ENCODE peak calls at places on chromosome 5, in seven cellular contexts. V is left ventricle myocardium inferior, L is chondrocyte, O is choroid plexus epithelial cell, N is fibroblast of mammary gland, D is cardiac muscle cell, I is upper lobe of right lung. E is an unnamed sample.

GRCh38 chr5:159022178-159022556 is 77.5 kb downstream of the EBF1 start:
- DNase-seq in V (peak), L (no peak), O (peak), N (peak), D (peak), I (no peak), E (peak)

GRCh38 chr5:154311362-154311761 is 120.8 kb downstream of the GALNT10 start:
- DNase-seq in V (no peak), L (no peak), O (peak), N (no peak), D (peak), I (no peak), E (no peak)

GRCh38 chr5:153523831-153524230 is 33.4 kb downstream of the GRIA1 start:
- DNase-seq in V (peak), L (no peak), O (peak), N (peak), D (peak), I (no peak), E (no peak)

GRCh38 chr5:172453206-172453985 is 929 bp downstream of the SH3PXD2B start:
- DNase-seq in V (no peak), L (no peak), O (peak), N (peak), D (peak), I (peak), E (no peak)

GRCh38 chr5:1719860-1720259 is 79.8 kb downstream of the MRPL36 start:
- DNase-seq in V (no peak), L (no peak), O (no peak), N (no peak), D (no peak), I (peak), E (no peak)

GRCh38 chr5:41445937-41446563 is 64.4 kb downstream of the PLCXD3 start:
- DNase-seq in V (no peak), L (no peak), O (peak), N (peak), D (peak), I (no peak), E (no peak)

GRCh38 chr5:36669015-36669651 is 62.7 kb downstream of the SLC1A3 start:
- DNase-seq in V (no peak), L (no peak), O (no peak), N (no peak), D (peak), I (no peak), E (no peak)

GRCh38 chr5:55601209-55601618 is 66.5 kb upstream of the PLPP1 start:
- DNase-seq in V (peak), L (no peak), O (peak), N (peak), D (peak), I (peak), E (peak)

GRCh38 chr5:122142480-122142879 is 13.1 kb downstream of the ZNF474 start:
- DNase-seq in V (no peak), L (no peak), O (peak), N (peak), D (no peak), I (no peak), E (no peak)

GRCh38 chr5:137888875-137889759 is at the start of gene PKD2L2:
- DNase-seq in V (peak), L (no peak), O (peak), N (peak), D (peak), I (peak), E (peak)

GRCh38 chr5:152864447-152864846 is 459.4 kb upstream of the NMUR2 start:
- DNase-seq in V (no peak), L (no peak), O (no peak), N (no peak), D (peak), I (no peak), E (no peak)

GRCh38 chr5:387491-388265 is 55.3 kb upstream of the EXOC3 start:
- DNase-seq in V (no peak), L (peak), O (no peak), N (no peak), D (no peak), I (peak), E (peak)

GRCh38 chr5:3590253-3590966 is 5.2 kb upstream of the IRX1 start:
- DNase-seq in V (no peak), L (no peak), O (no peak), N (no peak), D (no peak), I (no peak), E (no peak)

GRCh38 chr5:22293147-22293546 is 560.0 kb downstream of the CDH12 start:
- DNase-seq in V (no peak), L (no peak), O (no peak), N (no peak), D (no peak), I (no peak), E (no peak)

GRCh38 chr5:171152382-171152781 is 156.7 kb upstream of the TLX3 start:
- DNase-seq in V (no peak), L (no peak), O (peak), N (peak), D (peak), I (no peak), E (no peak)

GRCh38 chr5:337565-338130 is 16.1 kb downstream of the AHRR start:
- DNase-seq in V (no peak), L (no peak), O (peak), N (no peak), D (peak), I (no peak), E (peak)

GRCh38 chr5:74130141-74130897 is 504.3 kb downstream of the ARHGEF28 start:
- DNase-seq in V (no peak), L (no peak), O (no peak), N (no peak), D (no peak), I (no peak), E (no peak)

GRCh38 chr5:107968465-107968864 is 297.7 kb upstream of the EFNA5 start:
- DNase-seq in V (no peak), L (no peak), O (no peak), N (peak), D (no peak), I (no peak), E (no peak)

GRCh38 chr5:170753311-170753710 is 30.2 kb upstream of the GABRP start:
- DNase-seq in V (no peak), L (no peak), O (no peak), N (no peak), D (no peak), I (no peak), E (no peak)

GRCh38 chr5:168270446-168270845 is 21.0 kb upstream of the WWC1 start:
- DNase-seq in V (no peak), L (no peak), O (peak), N (no peak), D (peak), I (no peak), E (no peak)

GRCh38 chr5:136364307-136364706 is 1.0 kb downstream of the TRPC7 start:
- DNase-seq in V (no peak), L (no peak), O (peak), N (peak), D (no peak), I (no peak), E (no peak)

GRCh38 chr5:131252824-131253171 is 11.1 kb upstream of the CDC42SE2 start:
- DNase-seq in V (peak), L (no peak), O (no peak), N (no peak), D (peak), I (peak), E (no peak)

GRCh38 chr5:75152861-75153260 is 83.8 kb downstream of the ANKRD31 start:
- DNase-seq in V (no peak), L (no peak), O (peak), N (peak), D (peak), I (no peak), E (no peak)

GRCh38 chr5:159987031-159987674 is 21.8 kb upstream of the TTC1 start:
- DNase-seq in V (peak), L (no peak), O (peak), N (peak), D (peak), I (peak), E (peak)

GRCh38 chr5:65478336-65478735 is 3.4 kb downstream of the ADAMTS6 start:
- DNase-seq in V (no peak), L (no peak), O (peak), N (no peak), D (no peak), I (no peak), E (no peak)

GRCh38 chr5:87899109-87900100 is 369.2 kb downstream of the TMEM161B start:
- DNase-seq in V (peak), L (no peak), O (peak), N (peak), D (no peak), I (no peak), E (no peak)

GRCh38 chr5:149110406-149110805 is 30.9 kb upstream of the ABLIM3 start:
- DNase-seq in V (no peak), L (no peak), O (peak), N (no peak), D (no peak), I (no peak), E (no peak)

GRCh38 chr5:149118463-149118862 is 22.8 kb upstream of the ABLIM3 start:
- DNase-seq in V (no peak), L (no peak), O (no peak), N (no peak), D (no peak), I (no peak), E (no peak)

GRCh38 chr5:149117970-149118369 is 23.3 kb upstream of the ABLIM3 start:
- DNase-seq in V (no peak), L (no peak), O (no peak), N (no peak), D (no peak), I (no peak), E (no peak)

GRCh38 chr5:149113669-149114068 is 27.6 kb upstream of the ABLIM3 start:
- DNase-seq in V (no peak), L (no peak), O (peak), N (peak), D (peak), I (no peak), E (no peak)

DNA sequence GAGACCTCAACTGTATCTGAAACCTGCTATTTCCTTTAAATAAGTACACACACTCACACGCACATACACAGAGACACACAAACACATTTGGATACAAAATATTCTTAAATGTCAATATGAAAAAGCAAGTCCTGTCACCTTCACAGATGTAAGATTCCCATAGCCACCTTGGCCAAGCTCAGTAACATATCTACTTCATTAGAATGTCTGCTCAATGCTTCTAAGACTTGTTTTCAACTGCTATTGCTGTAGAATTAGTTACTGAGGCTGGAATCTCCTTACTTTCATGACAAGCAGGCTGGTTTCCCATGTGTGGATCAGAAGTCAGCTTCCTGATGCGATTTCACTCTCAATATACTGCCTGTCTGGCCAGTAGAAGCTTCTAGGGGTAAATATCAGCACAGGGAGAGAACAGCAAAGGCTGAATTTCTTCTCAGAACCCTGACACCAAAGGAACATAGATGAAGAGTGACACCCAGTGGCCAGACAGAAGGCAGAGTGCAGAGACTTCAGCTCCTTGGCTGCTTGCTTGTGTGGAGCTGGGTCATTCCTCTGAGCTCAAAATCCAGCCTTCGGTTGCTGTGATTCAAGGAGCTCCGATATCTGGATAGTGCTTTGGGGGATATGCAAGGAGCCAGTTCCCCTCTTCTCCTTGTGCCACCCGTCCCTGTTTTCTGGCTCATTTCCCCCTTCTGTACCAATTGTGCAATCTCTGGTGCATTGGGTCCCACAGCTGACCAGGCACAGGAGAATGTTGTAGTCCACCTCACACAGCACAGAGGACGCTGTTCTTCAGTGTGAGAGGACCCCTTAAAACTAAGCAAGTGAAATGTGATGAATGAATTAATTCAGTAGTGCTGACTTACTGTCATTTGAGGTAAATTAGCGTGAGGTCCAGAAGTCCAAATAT is 26.6 kb upstream of the ABLIM3 start:
- DNase-seq in V (peak), L (no peak), O (peak), N (peak), D (peak), I (no peak), E (no peak)
- TF ChIP-seq CTCF in V (peak), L (peak), O (peak), N (peak), D (peak), I (peak), E (peak)

GRCh38 chr5:177555665-177556064 is 1.3 kb upstream of the FAM193B start:
- DNase-seq in V (no peak), L (no peak), O (no peak), N (no peak), D (no peak), I (no peak), E (no peak)

GRCh38 chr5:177552839-177553455 is 1.4 kb downstream of the FAM193B start:
- DNase-seq in V (no peak), L (no peak), O (peak), N (peak), D (peak), I (no peak), E (no peak)

GRCh38 chr5:177553671-177554429 is 513 bp downstream of the FAM193B start:
- DNase-seq in V (peak), L (no peak), O (no peak), N (no peak), D (peak), I (peak), E (no peak)

GRCh38 chr5:177555228-177555627 is 865 bp upstream of the FAM193B start:
- DNase-seq in V (no peak), L (no peak), O (no peak), N (no peak), D (no peak), I (no peak), E (no peak)

GRCh38 chr5:177554474-177555111 is at the start of gene FAM193B:
- DNase-seq in V (peak), L (peak), O (peak), N (peak), D (peak), I (peak), E (peak)
- TF ChIP-seq CTCF in V (peak), L (peak), O (peak), N (peak), D (peak), I (peak), E (peak)

GRCh38 chr5:140106805-140107311 is 7.1 kb upstream of the PURA start:
- DNase-seq in V (no peak), L (no peak), O (no peak), N (no peak), D (no peak), I (no peak), E (no peak)

GRCh38 chr5:140104100-140104499 is 9.8 kb upstream of the PURA start:
- DNase-seq in V (no peak), L (no peak), O (no peak), N (no peak), D (no peak), I (no peak), E (no peak)

GRCh38 chr5:140106101-140106500 is 7.8 kb upstream of the PURA start:
- DNase-seq in V (no peak), L (no peak), O (no peak), N (no peak), D (no peak), I (no peak), E (no peak)

GRCh38 chr5:140103154-140103553 is 10.8 kb upstream of the PURA start:
- DNase-seq in V (no peak), L (no peak), O (no peak), N (no peak), D (no peak), I (no peak), E (no peak)

DNA sequence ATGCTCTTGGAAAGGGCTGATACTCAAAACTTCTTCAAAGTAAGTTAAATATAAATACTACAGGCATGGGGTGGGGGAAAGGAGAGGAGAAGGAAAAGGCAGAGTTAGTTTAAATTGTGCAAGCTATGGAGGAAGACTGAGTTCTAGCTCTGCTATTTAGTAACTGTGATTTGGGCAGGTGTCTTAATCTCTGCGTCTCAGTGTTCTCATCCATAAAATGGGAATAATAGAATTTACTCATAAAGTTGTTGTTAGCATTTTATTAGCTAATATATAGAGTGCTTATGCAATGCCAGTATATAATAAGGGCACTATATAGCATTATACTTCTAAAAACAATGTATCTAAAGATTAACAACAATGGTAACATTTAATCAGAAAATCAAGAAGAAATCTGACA is 12.7 kb upstream of the PURA start:
- DNase-seq in V (no peak), L (no peak), O (no peak), N (no peak), D (no peak), I (no peak), E (no peak)
- TF ChIP-seq CTCF in V (no peak), L (no peak), O (no peak), N (no peak), D (no peak), I (no peak), E (no peak)

DNA sequence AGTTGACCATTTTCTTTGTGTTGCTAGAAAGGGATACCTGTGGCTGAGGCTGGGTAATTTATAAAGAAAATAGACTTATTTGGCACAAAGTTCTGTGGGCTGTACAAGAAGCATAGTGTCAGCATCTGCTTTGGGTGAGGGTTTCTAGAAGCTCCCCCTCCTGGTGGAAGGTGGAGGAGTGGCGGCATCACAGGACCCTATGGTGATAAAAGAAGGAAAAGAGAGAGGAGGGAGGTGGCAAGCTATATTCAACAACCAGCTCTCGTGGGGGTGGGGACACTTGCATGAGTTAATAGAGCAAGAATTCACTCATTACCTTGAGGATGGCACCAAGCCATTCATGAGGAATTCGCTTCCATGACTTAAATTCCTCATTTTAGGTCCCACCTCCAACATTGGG is 2041.4 kb upstream of the CDH9 start:
- DNase-seq in V (no peak), L (no peak), O (no peak), N (no peak), D (no peak), I (no peak), E (no peak)
- TF ChIP-seq CTCF in V (no peak), L (peak), O (no peak), N (no peak), D (no peak), I (no peak), E (no peak)

DNA sequence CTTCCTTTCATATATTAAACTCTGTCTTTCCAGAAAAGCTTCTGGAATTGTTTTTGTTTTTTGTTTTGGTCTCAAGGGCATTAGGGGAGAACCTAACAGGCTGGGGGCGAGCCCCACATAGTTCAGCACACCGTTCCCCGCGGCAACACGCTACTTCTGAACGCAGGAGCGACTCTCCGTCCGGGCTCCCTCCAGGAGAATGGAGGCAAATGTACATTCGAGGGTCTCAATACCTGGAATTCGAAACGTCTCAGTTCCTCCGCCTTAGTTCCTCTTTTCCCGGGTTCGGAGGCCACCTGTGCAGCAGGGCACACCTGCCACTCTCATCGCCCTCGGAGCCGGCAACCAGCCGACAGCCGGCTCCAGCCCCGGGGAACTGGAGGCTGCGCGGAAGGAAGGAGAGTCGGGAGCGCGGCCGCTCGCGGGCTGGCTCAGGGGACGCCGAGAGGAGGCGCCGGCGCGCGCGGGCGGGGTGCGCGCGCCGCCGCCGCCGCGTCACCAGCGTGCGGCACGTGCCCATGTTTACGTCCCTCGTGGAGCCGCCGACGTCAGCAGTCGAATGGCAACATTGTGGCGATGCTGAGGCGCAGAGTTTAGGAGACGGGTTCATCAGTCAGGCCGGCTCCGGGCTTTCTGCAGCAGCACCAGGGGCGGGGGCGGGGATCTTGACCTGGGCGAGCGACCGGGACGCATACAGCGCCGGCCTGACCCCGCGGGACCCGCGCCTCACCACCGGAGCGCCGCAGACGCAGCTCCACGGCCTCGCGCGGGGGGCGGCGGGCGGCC is at the start of gene JMY:
- DNase-seq in V (peak), L (peak), O (peak), N (peak), D (peak), I (peak), E (peak)
- TF ChIP-seq CTCF in V (peak), L (peak), O (no peak), N (no peak), D (peak), I (no peak), E (peak)

DNA sequence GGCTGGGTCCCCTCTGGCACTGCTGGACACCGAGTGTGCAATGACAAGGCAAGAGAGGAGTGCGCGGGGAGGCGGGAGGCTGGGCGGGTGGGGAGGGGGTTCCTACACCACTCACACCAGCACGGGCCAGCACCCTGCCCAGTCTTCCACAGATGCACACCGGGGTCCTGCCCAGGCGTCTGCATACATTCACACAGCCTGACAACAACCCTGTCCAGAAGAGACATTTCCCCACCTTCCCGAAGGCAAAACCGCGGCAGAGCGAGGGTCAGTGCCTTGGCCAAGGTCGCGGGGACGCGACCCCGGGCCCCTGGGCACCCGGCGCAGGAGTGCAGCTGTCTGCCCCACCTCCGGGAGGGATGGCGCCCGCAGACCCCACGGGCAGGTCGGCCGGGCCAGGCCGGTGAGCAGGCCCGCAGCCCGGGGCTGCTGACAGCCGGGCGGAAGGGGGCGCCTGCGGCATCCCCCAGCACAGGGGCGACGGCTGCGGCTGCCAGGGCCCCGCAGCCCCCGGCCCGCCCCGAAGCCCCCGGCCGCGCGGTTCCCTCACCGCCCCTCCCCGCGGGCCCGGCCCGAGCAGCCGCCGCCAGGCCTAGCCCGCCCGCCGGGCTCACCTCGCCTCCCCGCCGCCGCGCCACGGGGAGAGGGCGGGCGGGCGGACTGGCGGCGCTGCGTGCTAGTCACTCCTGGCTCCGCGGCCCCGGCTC is 496 bp downstream of the MAPK9 start:
- DNase-seq in V (no peak), L (no peak), O (peak), N (no peak), D (no peak), I (peak), E (no peak)
- TF ChIP-seq CTCF in V (peak), L (peak), O (peak), N (no peak), D (peak), I (no peak), E (peak)